ENCODE peak calls at places on chromosomes 4 and X, in four cellular contexts. J is HCT116, I is fibroblast of mammary gland, H is GM06990. D is an unnamed sample.

GRCh38 chrX:130419263-130419662 is 17.5 kb downstream of the RBMX2 start:
- DNase-seq in J (no peak), I (no peak), H (no peak), D (no peak)

GRCh38 chr4:124212835-124213640 is 499.5 kb downstream of the ANKRD50 start:
- DNase-seq in J (no peak), I (peak; percentile 45), H (no peak), D (no peak)

GRCh38 chr4:3623106-3623505 is 90.9 kb upstream of the LRPAP1 start:
- DNase-seq in J (no peak), I (no peak), H (no peak), D (no peak)

GRCh38 chrX:15301924-15302323 is 13.5 kb downstream of the ASB11 start:
- DNase-seq in J (no peak), I (peak; percentile 40), H (peak; percentile 1), D (no peak)

GRCh38 chr4:5636766-5637670 is 71.3 kb downstream of the EVC2 start:
- DNase-seq in J (no peak), I (no peak), H (no peak), D (no peak)

GRCh38 chr4:28973591-28974350 is 1746.4 kb upstream of the PCDH7 start:
- DNase-seq in J (no peak), I (peak; percentile 26), H (no peak), D (no peak)

GRCh38 chr4:129355529-129355928 is 259.6 kb downstream of the C4orf33 start:
- DNase-seq in J (no peak), I (peak; percentile 67), H (no peak), D (no peak)

GRCh38 chr4:119783200-119783978 is 154.8 kb upstream of the PDE5A start:
- DNase-seq in J (no peak), I (no peak), H (no peak), D (no peak)

GRCh38 chr4:10117424-10118354 is 1.1 kb upstream of the WDR1 start:
- DNase-seq in J (no peak), I (peak; percentile 26), H (no peak), D (no peak)

DNA sequence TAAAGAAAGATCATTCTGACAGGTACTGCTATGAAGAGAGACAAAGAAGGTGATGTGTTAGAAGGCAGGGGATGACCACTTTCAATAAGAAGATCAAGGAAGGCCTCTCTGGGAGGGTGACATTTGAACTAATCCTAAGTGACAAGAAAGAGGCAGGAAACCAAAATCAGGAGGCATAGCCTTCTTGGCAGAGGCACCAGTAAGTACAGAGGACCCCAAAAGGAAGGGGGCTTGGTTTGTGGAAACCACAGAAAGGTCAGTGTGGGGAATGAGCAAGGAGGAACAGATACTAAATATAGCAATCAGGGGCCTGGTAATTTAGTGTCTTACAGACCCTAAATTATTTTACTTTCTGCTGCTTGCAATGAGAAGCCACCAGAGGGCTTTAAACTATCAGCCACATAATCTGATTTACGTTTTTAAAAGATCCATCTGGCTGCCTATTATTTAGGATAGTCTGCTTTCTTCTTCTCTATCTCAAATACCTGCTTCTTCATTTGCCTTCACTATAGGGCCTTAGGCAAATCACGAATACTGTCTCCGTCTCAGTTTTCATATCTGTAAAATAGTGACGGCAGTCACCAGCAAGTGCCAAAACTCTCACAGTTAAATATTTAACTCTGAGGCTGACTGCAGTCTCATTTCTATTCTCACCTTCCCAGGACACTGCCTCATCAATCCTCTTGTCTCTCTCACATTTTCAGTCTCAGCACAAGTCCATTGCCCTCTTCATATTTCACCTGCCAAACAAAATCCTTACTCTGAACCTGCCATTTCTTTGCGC is 16.7 kb downstream of the NR3C2 start:
- DNase-seq in J (no peak), I (no peak), H (no peak), D (no peak)
- TF ChIP-seq CTCF in J (peak; percentile 19), I (no peak), H (no peak), D (no peak)

DNA sequence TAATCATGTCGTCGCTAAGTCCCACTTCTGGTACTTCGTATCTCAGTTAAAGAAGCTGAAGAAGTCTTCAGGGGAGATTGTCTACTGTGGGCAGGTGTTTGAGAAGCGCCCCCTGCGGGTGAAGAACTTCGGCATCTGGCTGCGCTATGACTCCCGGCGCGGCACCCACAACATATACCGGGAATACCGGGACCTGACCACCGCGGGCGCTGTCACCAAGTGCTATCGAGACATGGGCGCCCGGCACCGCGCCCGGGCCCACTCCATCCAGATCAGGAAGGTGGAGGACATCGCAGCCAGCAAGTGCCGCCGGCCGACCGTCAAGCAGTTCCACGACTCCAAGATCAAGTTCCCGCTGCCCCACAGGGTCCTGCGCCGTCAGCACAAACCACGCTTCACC is 11.3 kb downstream of the PNCK start:
- DNase-seq in J (peak; percentile 51), I (peak; percentile 22), H (no peak), D (no peak)
- TF ChIP-seq CTCF in J (peak; percentile 61), I (peak; percentile 27), H (peak; percentile 53), D (peak; percentile 50)

DNA sequence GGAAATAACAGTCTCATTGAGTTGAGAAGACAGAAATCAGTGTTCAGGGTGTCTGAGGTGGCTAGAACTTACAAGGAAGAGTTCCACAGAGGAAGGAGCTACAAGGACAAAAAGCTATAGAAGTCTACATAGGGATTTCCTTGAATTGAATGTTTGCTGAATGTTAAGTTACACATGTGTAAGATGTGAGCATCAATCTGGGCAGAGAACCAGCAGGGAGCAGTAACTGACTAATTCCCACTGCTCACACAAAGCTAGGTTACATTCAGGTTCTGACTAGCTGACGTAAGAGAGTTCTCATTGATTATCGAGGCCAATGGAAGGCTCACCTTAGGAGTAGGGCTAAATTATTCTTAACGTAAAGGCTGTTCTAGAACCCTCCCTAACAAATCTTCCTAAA is 60.5 kb downstream of the SLC30A9 start:
- DNase-seq in J (no peak), I (peak; percentile 36), H (no peak), D (no peak)
- TF ChIP-seq CTCF in J (no peak), I (no peak), H (no peak), D (no peak)

GRCh38 chrX:134246282-134246681 is 9.3 kb downstream of the CCDC160 start:
- DNase-seq in J (no peak), I (peak; percentile 11), H (no peak), D (no peak)
- TF ChIP-seq CTCF in J (no peak), I (no peak), H (peak; percentile 20), D (no peak)

GRCh38 chr4:189177130-189177529 is 763.5 kb upstream of the FRG1 start:
- DNase-seq in J (peak; percentile 19), I (peak; percentile 2), H (no peak), D (no peak)

GRCh38 chr4:189176002-189176401 is 764.7 kb upstream of the FRG1 start:
- DNase-seq in J (no peak), I (no peak), H (no peak), D (no peak)

GRCh38 chr4:189178125-189178746 is 762.4 kb upstream of the FRG1 start:
- DNase-seq in J (no peak), I (no peak), H (no peak), D (no peak)
- TF ChIP-seq CTCF in J (no peak), I (no peak), H (no peak), D (no peak)